ENCODE peak calls at places on chromosomes 1 and 21, in five cellular contexts. One of them, this sample, is unnamed.
A peak's percentile ranks its signal among the peaks of the same experiment; 100 is the strongest.

GRCh38 chr1:45018599-45019230 is 6.7 kb downstream of the UROD start:
- DNase-seq in SK-N-SH: peak; percentile 58
- DNase-seq in HCT116: peak; percentile 41
- DNase-seq in CD4-positive, CD25-positive, alpha-beta regulatory T cell: peak; percentile 47
- DNase-seq in CD8-positive, alpha-beta T cell: peak; percentile 26
- DNase-seq in this sample: no peak

GRCh38 chr1:91805343-91805801 is 80.6 kb downstream of the TGFBR3 start:
- DNase-seq in CD8-positive, alpha-beta T cell: no peak
- DNase-seq in CD4-positive, CD25-positive, alpha-beta regulatory T cell: peak; percentile 19
- DNase-seq in SK-N-SH: no peak
- DNase-seq in HCT116: no peak
- DNase-seq in this sample: no peak

GRCh38 chr1:236151739-236152424 is 9.5 kb downstream of the GPR137B start:
- DNase-seq in CD8-positive, alpha-beta T cell: no peak
- DNase-seq in HCT116: no peak
- DNase-seq in CD4-positive, CD25-positive, alpha-beta regulatory T cell: no peak
- DNase-seq in SK-N-SH: no peak
- DNase-seq in this sample: no peak

GRCh38 chr1:9714257-9714718 is 62.8 kb downstream of the PIK3CD start:
- DNase-seq in HCT116: no peak
- DNase-seq in CD4-positive, CD25-positive, alpha-beta regulatory T cell: no peak
- DNase-seq in CD8-positive, alpha-beta T cell: no peak
- DNase-seq in SK-N-SH: no peak
- DNase-seq in this sample: peak; percentile 95

GRCh38 chr1:220487297-220487820 is 40.6 kb upstream of the MARK1 start:
- DNase-seq in CD4-positive, CD25-positive, alpha-beta regulatory T cell: no peak
- DNase-seq in SK-N-SH: no peak
- DNase-seq in HCT116: peak; percentile 21
- DNase-seq in CD8-positive, alpha-beta T cell: no peak
- DNase-seq in this sample: no peak

GRCh38 chr1:164141717-164142268 is 417.2 kb upstream of the PBX1 start:
- DNase-seq in SK-N-SH: no peak
- DNase-seq in CD8-positive, alpha-beta T cell: no peak
- DNase-seq in CD4-positive, CD25-positive, alpha-beta regulatory T cell: no peak
- DNase-seq in HCT116: no peak
- DNase-seq in this sample: no peak

GRCh38 chr1:216456682-216457081 is 33.4 kb upstream of the USH2A start:
- DNase-seq in SK-N-SH: peak; percentile 78
- DNase-seq in CD4-positive, CD25-positive, alpha-beta regulatory T cell: no peak
- DNase-seq in CD8-positive, alpha-beta T cell: no peak
- DNase-seq in HCT116: no peak
- DNase-seq in this sample: peak; percentile 40

GRCh38 chr1:20485527-20486456 is at the start of gene CAMK2N1:
- DNase-seq in CD8-positive, alpha-beta T cell: peak; percentile 34
- DNase-seq in SK-N-SH: peak; percentile 89
- DNase-seq in CD4-positive, CD25-positive, alpha-beta regulatory T cell: peak; percentile 43
- DNase-seq in HCT116: no peak
- DNase-seq in this sample: peak; percentile 92

GRCh38 chr1:109170051-109170775 is 43.5 kb upstream of the SARS1 start:
- DNase-seq in SK-N-SH: no peak
- DNase-seq in HCT116: no peak
- DNase-seq in CD4-positive, CD25-positive, alpha-beta regulatory T cell: no peak
- DNase-seq in CD8-positive, alpha-beta T cell: no peak
- DNase-seq in this sample: no peak

GRCh38 chr1:169112241-169112640 is 5.8 kb downstream of the ATP1B1 start:
- DNase-seq in CD4-positive, CD25-positive, alpha-beta regulatory T cell: no peak
- DNase-seq in SK-N-SH: no peak
- DNase-seq in HCT116: no peak
- DNase-seq in CD8-positive, alpha-beta T cell: no peak
- DNase-seq in this sample: no peak

GRCh38 chr1:227245613-227246320 is 72.5 kb downstream of the CDC42BPA start:
- DNase-seq in CD4-positive, CD25-positive, alpha-beta regulatory T cell: no peak
- DNase-seq in HCT116: no peak
- DNase-seq in CD8-positive, alpha-beta T cell: no peak
- DNase-seq in SK-N-SH: no peak
- DNase-seq in this sample: no peak

GRCh38 chr1:39081266-39082139 is 55.4 kb downstream of the NDUFS5 start:
- DNase-seq in CD8-positive, alpha-beta T cell: no peak
- DNase-seq in CD4-positive, CD25-positive, alpha-beta regulatory T cell: peak; percentile 16
- DNase-seq in SK-N-SH: peak; percentile 89
- DNase-seq in HCT116: no peak
- DNase-seq in this sample: peak; percentile 89

GRCh38 chr1:12478612-12478985 is 139.4 kb downstream of the DHRS3 start:
- DNase-seq in SK-N-SH: no peak
- DNase-seq in CD8-positive, alpha-beta T cell: no peak
- DNase-seq in CD4-positive, CD25-positive, alpha-beta regulatory T cell: peak; percentile 20
- DNase-seq in HCT116: no peak
- DNase-seq in this sample: no peak

GRCh38 chr1:112298558-112298957 is 97.5 kb upstream of the CTTNBP2NL start:
- DNase-seq in SK-N-SH: peak; percentile 42
- DNase-seq in HCT116: peak; percentile 48
- DNase-seq in CD4-positive, CD25-positive, alpha-beta regulatory T cell: no peak
- DNase-seq in CD8-positive, alpha-beta T cell: no peak
- DNase-seq in this sample: peak; percentile 60

GRCh38 chr1:246875041-246876026 is 56.4 kb downstream of the AHCTF1 start:
- DNase-seq in HCT116: no peak
- DNase-seq in CD8-positive, alpha-beta T cell: no peak
- DNase-seq in SK-N-SH: no peak
- DNase-seq in CD4-positive, CD25-positive, alpha-beta regulatory T cell: no peak
- DNase-seq in this sample: no peak

GRCh38 chr1:94827434-94827833 is 7.3 kb downstream of the SLC44A3 start:
- DNase-seq in CD8-positive, alpha-beta T cell: no peak
- DNase-seq in CD4-positive, CD25-positive, alpha-beta regulatory T cell: no peak
- DNase-seq in HCT116: no peak
- DNase-seq in SK-N-SH: no peak
- DNase-seq in this sample: no peak

GRCh38 chr21:39319251-39319756 is 5.9 kb upstream of the BRWD1 start:
- DNase-seq in CD8-positive, alpha-beta T cell: no peak
- DNase-seq in HCT116: no peak
- DNase-seq in SK-N-SH: no peak
- DNase-seq in CD4-positive, CD25-positive, alpha-beta regulatory T cell: no peak
- DNase-seq in this sample: no peak

GRCh38 chr1:169129109-169129789 is 22.8 kb downstream of the ATP1B1 start:
- DNase-seq in CD4-positive, CD25-positive, alpha-beta regulatory T cell: no peak
- DNase-seq in HCT116: no peak
- DNase-seq in SK-N-SH: no peak
- DNase-seq in CD8-positive, alpha-beta T cell: no peak
- DNase-seq in this sample: no peak

GRCh38 chr21:25735895-25736597 is 1.3 kb downstream of the GABPA start:
- DNase-seq in SK-N-SH: no peak
- DNase-seq in CD8-positive, alpha-beta T cell: no peak
- DNase-seq in HCT116: no peak
- DNase-seq in CD4-positive, CD25-positive, alpha-beta regulatory T cell: peak; percentile 22
- DNase-seq in this sample: no peak

GRCh38 chr1:101203812-101204540 is 32.8 kb upstream of the S1PR1 start:
- DNase-seq in CD8-positive, alpha-beta T cell: no peak
- DNase-seq in SK-N-SH: peak; percentile 30
- DNase-seq in HCT116: no peak
- DNase-seq in CD4-positive, CD25-positive, alpha-beta regulatory T cell: no peak
- DNase-seq in this sample: no peak

GRCh38 chr21:46078984-46079356 is 18.9 kb upstream of the COL6A2 start:
- DNase-seq in CD8-positive, alpha-beta T cell: no peak
- DNase-seq in CD4-positive, CD25-positive, alpha-beta regulatory T cell: no peak
- DNase-seq in HCT116: no peak
- DNase-seq in SK-N-SH: no peak
- DNase-seq in this sample: no peak

GRCh38 chr1:94265931-94266330 is 28.5 kb upstream of the ARHGAP29 start:
- DNase-seq in SK-N-SH: no peak
- DNase-seq in CD4-positive, CD25-positive, alpha-beta regulatory T cell: no peak
- DNase-seq in HCT116: no peak
- DNase-seq in CD8-positive, alpha-beta T cell: no peak
- DNase-seq in this sample: no peak

GRCh38 chr1:9859252-9860014 is 35.7 kb upstream of the CLSTN1 start:
- DNase-seq in SK-N-SH: no peak
- DNase-seq in HCT116: no peak
- DNase-seq in CD4-positive, CD25-positive, alpha-beta regulatory T cell: no peak
- DNase-seq in CD8-positive, alpha-beta T cell: no peak
- DNase-seq in this sample: peak; percentile 80

GRCh38 chr1:18805116-18805515 is 54.3 kb downstream of the TAS1R2 start:
- DNase-seq in CD4-positive, CD25-positive, alpha-beta regulatory T cell: no peak
- DNase-seq in CD8-positive, alpha-beta T cell: no peak
- DNase-seq in HCT116: no peak
- DNase-seq in SK-N-SH: no peak
- DNase-seq in this sample: peak; percentile 60

GRCh38 chr1:203673550-203674411 is 47.1 kb downstream of the ATP2B4 start:
- DNase-seq in CD4-positive, CD25-positive, alpha-beta regulatory T cell: peak; percentile 75
- DNase-seq in CD8-positive, alpha-beta T cell: peak; percentile 47
- DNase-seq in SK-N-SH: no peak
- DNase-seq in HCT116: peak; percentile 90
- DNase-seq in this sample: peak; percentile 43

GRCh38 chr1:201954263-201955008 is 867 bp upstream of the TIMM17A start:
- DNase-seq in SK-N-SH: no peak
- DNase-seq in HCT116: no peak
- DNase-seq in CD8-positive, alpha-beta T cell: no peak
- DNase-seq in CD4-positive, CD25-positive, alpha-beta regulatory T cell: no peak
- DNase-seq in this sample: no peak

GRCh38 chr1:23384312-23385058 is 14.8 kb upstream of the ZNF436 start:
- DNase-seq in CD8-positive, alpha-beta T cell: no peak
- DNase-seq in SK-N-SH: no peak
- DNase-seq in HCT116: no peak
- DNase-seq in CD4-positive, CD25-positive, alpha-beta regulatory T cell: no peak
- DNase-seq in this sample: no peak

GRCh38 chr1:210132582-210132981 is 100.0 kb upstream of the SERTAD4 start:
- DNase-seq in CD8-positive, alpha-beta T cell: no peak
- DNase-seq in SK-N-SH: no peak
- DNase-seq in HCT116: no peak
- DNase-seq in CD4-positive, CD25-positive, alpha-beta regulatory T cell: no peak
- DNase-seq in this sample: no peak

GRCh38 chr1:26785611-26786436 is 1.9 kb upstream of the PIGV start:
- DNase-seq in CD4-positive, CD25-positive, alpha-beta regulatory T cell: no peak
- DNase-seq in HCT116: no peak
- DNase-seq in CD8-positive, alpha-beta T cell: no peak
- DNase-seq in SK-N-SH: no peak
- DNase-seq in this sample: no peak
- H3K4me3 ChIP-seq in CD4-positive, CD25-positive, alpha-beta regulatory T cell: peak overlapping the region; percentile 75
- H3K4me3 ChIP-seq in HCT116: no peak overlapping the region
- H3K4me3 ChIP-seq in CD8-positive, alpha-beta T cell: peak overlapping the region; percentile 91
- H3K4me3 ChIP-seq in SK-N-SH: no peak overlapping the region
- H3K4me3 ChIP-seq in this sample: no peak overlapping the region

GRCh38 chr1:35444519-35444774 is 112.8 kb downstream of the KIAA0319L start:
- DNase-seq in CD4-positive, CD25-positive, alpha-beta regulatory T cell: no peak
- DNase-seq in HCT116: no peak
- DNase-seq in SK-N-SH: no peak
- DNase-seq in CD8-positive, alpha-beta T cell: no peak
- DNase-seq in this sample: no peak

GRCh38 chr1:35447278-35447677 is 109.9 kb downstream of the KIAA0319L start:
- DNase-seq in SK-N-SH: no peak
- DNase-seq in HCT116: no peak
- DNase-seq in CD8-positive, alpha-beta T cell: no peak
- DNase-seq in CD4-positive, CD25-positive, alpha-beta regulatory T cell: no peak
- DNase-seq in this sample: no peak

GRCh38 chr1:35442737-35443136 is 114.5 kb downstream of the KIAA0319L start:
- DNase-seq in CD8-positive, alpha-beta T cell: no peak
- DNase-seq in CD4-positive, CD25-positive, alpha-beta regulatory T cell: no peak
- DNase-seq in SK-N-SH: no peak
- DNase-seq in HCT116: no peak
- DNase-seq in this sample: no peak

GRCh38 chr1:35441926-35442579 is 115.2 kb downstream of the KIAA0319L start:
- DNase-seq in SK-N-SH: no peak
- DNase-seq in HCT116: no peak
- DNase-seq in CD8-positive, alpha-beta T cell: no peak
- DNase-seq in CD4-positive, CD25-positive, alpha-beta regulatory T cell: no peak
- DNase-seq in this sample: no peak

GRCh38 chr1:35443768-35444518 is 113.3 kb downstream of the KIAA0319L start:
- DNase-seq in CD4-positive, CD25-positive, alpha-beta regulatory T cell: no peak
- DNase-seq in HCT116: no peak
- DNase-seq in SK-N-SH: no peak
- DNase-seq in CD8-positive, alpha-beta T cell: no peak
- DNase-seq in this sample: peak; percentile 29
- H3K36me3 ChIP-seq in CD4-positive, CD25-positive, alpha-beta regulatory T cell: peaks cover 90% of the 10 kb centered on the region
- H3K36me3 ChIP-seq in HCT116: peaks cover 5% of the 10 kb centered on the region
- H3K36me3 ChIP-seq in SK-N-SH: peaks cover 39% of the 10 kb centered on the region
- H3K36me3 ChIP-seq in CD8-positive, alpha-beta T cell: peaks cover 29% of the 10 kb centered on the region
- H3K36me3 ChIP-seq in this sample: peaks cover 46% of the 10 kb centered on the region

GRCh38 chr1:223081181-223081994 is 61.7 kb downstream of the TLR5 start:
- DNase-seq in HCT116: peak; percentile 97
- DNase-seq in CD4-positive, CD25-positive, alpha-beta regulatory T cell: peak; percentile 62
- DNase-seq in CD8-positive, alpha-beta T cell: peak; percentile 45
- DNase-seq in SK-N-SH: peak; percentile 91
- DNase-seq in this sample: peak; percentile 95
- H3K4me3 ChIP-seq in HCT116: peak overlapping the region; percentile 21
- H3K4me3 ChIP-seq in CD4-positive, CD25-positive, alpha-beta regulatory T cell: peak overlapping the region; percentile 7
- H3K4me3 ChIP-seq in CD8-positive, alpha-beta T cell: peak overlapping the region; percentile 45
- H3K4me3 ChIP-seq in SK-N-SH: peak overlapping the region; percentile 52
- H3K4me3 ChIP-seq in this sample: peak overlapping the region; percentile 3

GRCh38 chr1:155202731-155203515 is 4.8 kb downstream of the THBS3 start:
- DNase-seq in CD4-positive, CD25-positive, alpha-beta regulatory T cell: no peak
- DNase-seq in HCT116: no peak
- DNase-seq in CD8-positive, alpha-beta T cell: no peak
- DNase-seq in SK-N-SH: no peak
- DNase-seq in this sample: peak; percentile 27

GRCh38 chr1:155199792-155200191 is 7.9 kb downstream of the THBS3 start:
- DNase-seq in CD8-positive, alpha-beta T cell: no peak
- DNase-seq in HCT116: no peak
- DNase-seq in SK-N-SH: peak; percentile 8
- DNase-seq in CD4-positive, CD25-positive, alpha-beta regulatory T cell: no peak
- DNase-seq in this sample: no peak

GRCh38 chr1:155205035-155205434 is 2.7 kb downstream of the THBS3 start:
- DNase-seq in CD8-positive, alpha-beta T cell: no peak
- DNase-seq in CD4-positive, CD25-positive, alpha-beta regulatory T cell: no peak
- DNase-seq in HCT116: no peak
- DNase-seq in SK-N-SH: no peak
- DNase-seq in this sample: no peak

GRCh38 chr1:155200920-155201319 is 6.8 kb downstream of the THBS3 start:
- DNase-seq in SK-N-SH: no peak
- DNase-seq in CD8-positive, alpha-beta T cell: no peak
- DNase-seq in CD4-positive, CD25-positive, alpha-beta regulatory T cell: no peak
- DNase-seq in HCT116: no peak
- DNase-seq in this sample: no peak

GRCh38 chr1:155202198-155202597 is 5.5 kb downstream of the THBS3 start:
- DNase-seq in HCT116: no peak
- DNase-seq in CD8-positive, alpha-beta T cell: no peak
- DNase-seq in CD4-positive, CD25-positive, alpha-beta regulatory T cell: no peak
- DNase-seq in SK-N-SH: no peak
- DNase-seq in this sample: peak; percentile 28
- H3K36me3 ChIP-seq in HCT116: peaks cover 3% of the 10 kb centered on the region
- H3K36me3 ChIP-seq in CD8-positive, alpha-beta T cell: no peaks in the 10 kb centered on the region
- H3K36me3 ChIP-seq in CD4-positive, CD25-positive, alpha-beta regulatory T cell: no peaks in the 10 kb centered on the region
- H3K36me3 ChIP-seq in SK-N-SH: peaks cover 20% of the 10 kb centered on the region
- H3K36me3 ChIP-seq in this sample: peaks cover 44% of the 10 kb centered on the region

DNA sequence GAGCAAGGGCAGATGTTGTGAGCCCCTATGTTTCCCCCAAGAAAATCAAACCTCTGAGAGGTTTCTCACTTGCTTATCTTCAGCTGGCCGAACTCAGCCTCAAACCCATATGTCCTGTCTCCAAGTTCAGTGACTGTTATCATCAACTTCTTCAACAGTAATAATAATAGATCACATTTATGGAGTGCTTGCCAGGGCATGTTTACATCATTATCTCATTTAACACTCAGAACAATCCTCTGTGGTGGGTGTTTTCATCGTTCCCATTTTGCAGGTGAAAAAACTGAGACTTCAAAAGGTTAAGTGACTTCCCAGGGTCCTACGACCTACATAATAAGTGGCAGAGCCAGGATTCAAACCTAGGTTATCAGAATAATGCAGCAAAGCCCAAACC is 3.4 kb downstream of the CAPN2 start:
- DNase-seq in SK-N-SH: no peak
- DNase-seq in CD4-positive, CD25-positive, alpha-beta regulatory T cell: no peak
- DNase-seq in HCT116: no peak
- DNase-seq in CD8-positive, alpha-beta T cell: no peak
- DNase-seq in this sample: no peak
- H3K4me3 ChIP-seq in SK-N-SH: peak overlapping the region; percentile 83
- H3K4me3 ChIP-seq in CD4-positive, CD25-positive, alpha-beta regulatory T cell: peak overlapping the region; percentile 90
- H3K4me3 ChIP-seq in HCT116: peak overlapping the region; percentile 81
- H3K4me3 ChIP-seq in CD8-positive, alpha-beta T cell: peak overlapping the region; percentile 0
- H3K4me3 ChIP-seq in this sample: no peak overlapping the region